ENCODE peak calls at places on chromosomes 13 and 19, in five cellular contexts. One of them, this sample, is unnamed.

GRCh38 chr19:3295581-3295980 is 70.8 kb upstream of the NFIC start:
- DNase-seq in posterior vena cava: no peak
- DNase-seq in activated CD4-positive, alpha-beta T cell treated with anti-CD3 and anti-CD28 coated beads, Interleukin-2, amount 50 U/mL, for 48 hours: no peak
- DNase-seq in T-cell: no peak
- DNase-seq in COR-L47: no peak
- DNase-seq in this sample: no peak

GRCh38 chr13:113114511-113115362 is 7.9 kb upstream of the F10 start:
- DNase-seq in posterior vena cava: peak; percentile 73
- DNase-seq in activated CD4-positive, alpha-beta T cell treated with anti-CD3 and anti-CD28 coated beads, Interleukin-2, amount 50 U/mL, for 48 hours: no peak
- DNase-seq in T-cell: no peak
- DNase-seq in COR-L47: no peak
- DNase-seq in this sample: no peak

GRCh38 chr19:16160943-16161560 is 12.3 kb downstream of the CIB3 start:
- DNase-seq in posterior vena cava: no peak
- DNase-seq in activated CD4-positive, alpha-beta T cell treated with anti-CD3 and anti-CD28 coated beads, Interleukin-2, amount 50 U/mL, for 48 hours: peak; percentile 63
- DNase-seq in T-cell: no peak
- DNase-seq in COR-L47: no peak
- DNase-seq in this sample: no peak

GRCh38 chr19:17873661-17874422 is 2.1 kb downstream of the SLC5A5 start:
- DNase-seq in posterior vena cava: no peak
- DNase-seq in activated CD4-positive, alpha-beta T cell treated with anti-CD3 and anti-CD28 coated beads, Interleukin-2, amount 50 U/mL, for 48 hours: peak; percentile 76
- DNase-seq in T-cell: peak; percentile 60
- DNase-seq in COR-L47: no peak
- DNase-seq in this sample: peak; percentile 65

GRCh38 chr19:43934055-43934984 is 762 bp downstream of the ZNF45 start:
- DNase-seq in posterior vena cava: no peak
- DNase-seq in activated CD4-positive, alpha-beta T cell treated with anti-CD3 and anti-CD28 coated beads, Interleukin-2, amount 50 U/mL, for 48 hours: no peak
- DNase-seq in T-cell: no peak
- DNase-seq in COR-L47: no peak
- DNase-seq in this sample: peak; percentile 41

GRCh38 chr13:76894401-76895110 is 8.4 kb upstream of the KCTD12 start:
- DNase-seq in posterior vena cava: no peak
- DNase-seq in activated CD4-positive, alpha-beta T cell treated with anti-CD3 and anti-CD28 coated beads, Interleukin-2, amount 50 U/mL, for 48 hours: no peak
- DNase-seq in T-cell: no peak
- DNase-seq in COR-L47: no peak
- DNase-seq in this sample: no peak

GRCh38 chr13:93529961-93530360 is 303.4 kb downstream of the GPC6 start:
- DNase-seq in posterior vena cava: no peak
- DNase-seq in activated CD4-positive, alpha-beta T cell treated with anti-CD3 and anti-CD28 coated beads, Interleukin-2, amount 50 U/mL, for 48 hours: no peak
- DNase-seq in T-cell: no peak
- DNase-seq in COR-L47: no peak
- DNase-seq in this sample: no peak

GRCh38 chr13:101523732-101524131 is 71.3 kb downstream of the ITGBL1 start:
- DNase-seq in posterior vena cava: no peak
- DNase-seq in activated CD4-positive, alpha-beta T cell treated with anti-CD3 and anti-CD28 coated beads, Interleukin-2, amount 50 U/mL, for 48 hours: no peak
- DNase-seq in T-cell: no peak
- DNase-seq in COR-L47: no peak
- DNase-seq in this sample: no peak

GRCh38 chr13:95710313-95710712 is 33.4 kb downstream of the DNAJC3 start:
- DNase-seq in posterior vena cava: no peak
- DNase-seq in activated CD4-positive, alpha-beta T cell treated with anti-CD3 and anti-CD28 coated beads, Interleukin-2, amount 50 U/mL, for 48 hours: no peak
- DNase-seq in T-cell: no peak
- DNase-seq in COR-L47: no peak
- DNase-seq in this sample: no peak

GRCh38 chr19:10206226-10206873 is 11.6 kb upstream of the DNMT1 start:
- DNase-seq in posterior vena cava: no peak
- DNase-seq in activated CD4-positive, alpha-beta T cell treated with anti-CD3 and anti-CD28 coated beads, Interleukin-2, amount 50 U/mL, for 48 hours: no peak
- DNase-seq in T-cell: no peak
- DNase-seq in COR-L47: no peak
- DNase-seq in this sample: no peak

GRCh38 chr13:69947577-69947976 is 160.0 kb upstream of the ATXN8OS start:
- DNase-seq in posterior vena cava: no peak
- DNase-seq in activated CD4-positive, alpha-beta T cell treated with anti-CD3 and anti-CD28 coated beads, Interleukin-2, amount 50 U/mL, for 48 hours: no peak
- DNase-seq in T-cell: no peak
- DNase-seq in COR-L47: no peak
- DNase-seq in this sample: no peak

GRCh38 chr13:97945342-97945741 is 8.1 kb upstream of the IPO5 start:
- DNase-seq in posterior vena cava: no peak
- DNase-seq in activated CD4-positive, alpha-beta T cell treated with anti-CD3 and anti-CD28 coated beads, Interleukin-2, amount 50 U/mL, for 48 hours: no peak
- DNase-seq in T-cell: no peak
- DNase-seq in COR-L47: no peak
- DNase-seq in this sample: no peak

GRCh38 chr13:105497597-105497996 is 1037.9 kb downstream of the EFNB2 start:
- DNase-seq in posterior vena cava: no peak
- DNase-seq in activated CD4-positive, alpha-beta T cell treated with anti-CD3 and anti-CD28 coated beads, Interleukin-2, amount 50 U/mL, for 48 hours: no peak
- DNase-seq in T-cell: no peak
- DNase-seq in COR-L47: no peak
- DNase-seq in this sample: no peak

GRCh38 chr19:40578442-40578908 is 1.8 kb downstream of the SHKBP1 start:
- DNase-seq in posterior vena cava: no peak
- DNase-seq in activated CD4-positive, alpha-beta T cell treated with anti-CD3 and anti-CD28 coated beads, Interleukin-2, amount 50 U/mL, for 48 hours: no peak
- DNase-seq in T-cell: no peak
- DNase-seq in COR-L47: no peak
- DNase-seq in this sample: peak; percentile 74

GRCh38 chr13:103039183-103039582 is 27.0 kb downstream of the SLC10A2 start:
- DNase-seq in posterior vena cava: no peak
- DNase-seq in activated CD4-positive, alpha-beta T cell treated with anti-CD3 and anti-CD28 coated beads, Interleukin-2, amount 50 U/mL, for 48 hours: no peak
- DNase-seq in T-cell: no peak
- DNase-seq in COR-L47: no peak
- DNase-seq in this sample: no peak

GRCh38 chr19:16038196-16038695 is 38.0 kb upstream of the TPM4 start:
- DNase-seq in posterior vena cava: no peak
- DNase-seq in activated CD4-positive, alpha-beta T cell treated with anti-CD3 and anti-CD28 coated beads, Interleukin-2, amount 50 U/mL, for 48 hours: no peak
- DNase-seq in T-cell: no peak
- DNase-seq in COR-L47: no peak
- DNase-seq in this sample: no peak

GRCh38 chr13:33213024-33213795 is 72.3 kb downstream of the STARD13 start:
- DNase-seq in posterior vena cava: no peak
- DNase-seq in activated CD4-positive, alpha-beta T cell treated with anti-CD3 and anti-CD28 coated beads, Interleukin-2, amount 50 U/mL, for 48 hours: no peak
- DNase-seq in T-cell: no peak
- DNase-seq in COR-L47: no peak
- DNase-seq in this sample: no peak

GRCh38 chr19:2629491-2630351 is 72.8 kb downstream of the GNG7 start:
- DNase-seq in posterior vena cava: no peak
- DNase-seq in activated CD4-positive, alpha-beta T cell treated with anti-CD3 and anti-CD28 coated beads, Interleukin-2, amount 50 U/mL, for 48 hours: no peak
- DNase-seq in T-cell: no peak
- DNase-seq in COR-L47: no peak
- DNase-seq in this sample: no peak

This sample was measured in erythroblast.